ENCODE peak calls at places on chromosomes 16 and 17, in eight cellular contexts. I, G, U, C, K, N, W and T are unnamed samples.

GRCh38 chr17:17361543-17362511 is 58.7 kb downstream of the NT5M start:
- DNase-seq in W (no peak), N (no peak), U (peak), G (peak), C (no peak), K (no peak), I (peak), T (no peak)

GRCh38 chr16:886084-886543 is 84.7 kb downstream of the LMF1 start:
- DNase-seq in U (no peak), G (peak), I (no peak), N (no peak), W (no peak), K (peak), C (no peak), T (no peak)

GRCh38 chr16:5461141-5461540 is 363.5 kb upstream of the EEF2KMT start:
- DNase-seq in N (no peak), U (no peak), K (no peak), G (no peak), W (no peak), C (no peak), I (no peak), T (no peak)

GRCh38 chr17:40854175-40854814 is 12.7 kb downstream of the KRT12 start:
- DNase-seq in U (peak), N (no peak), K (no peak), G (no peak), C (no peak), W (no peak), I (no peak), T (peak)

GRCh38 chr17:48492401-48493298 is 38.2 kb downstream of the HOXB1 start:
- DNase-seq in N (peak), G (peak), U (peak), C (peak), W (peak), K (peak), I (peak), T (peak)

GRCh38 chr17:4782652-4783051 is 3.5 kb downstream of the VMO1 start:
- DNase-seq in C (no peak), G (peak), W (peak), U (no peak), N (no peak), I (no peak), K (peak), T (no peak)

GRCh38 chr17:31882571-31882970 is 18.9 kb downstream of the UTP6 start:
- DNase-seq in W (no peak), U (no peak), N (no peak), G (no peak), C (no peak), I (no peak), K (no peak), T (no peak)

GRCh38 chr17:49629447-49629846 is 48.5 kb downstream of the SPOP start:
- DNase-seq in U (peak), N (no peak), W (no peak), C (no peak), I (no peak), G (no peak), K (no peak), T (no peak)

GRCh38 chr17:77968788-77969187 is 10.3 kb downstream of the TNRC6C start:
- DNase-seq in W (no peak), U (no peak), G (no peak), C (no peak), N (no peak), I (no peak), K (no peak), T (no peak)

GRCh38 chr17:27541326-27542023 is 85.2 kb downstream of the KSR1 start:
- DNase-seq in K (no peak), C (no peak), I (no peak), G (peak), U (no peak), W (no peak), N (no peak), T (no peak)

GRCh38 chr17:2405247-2405926 is 4.5 kb upstream of the MNT start:
- DNase-seq in G (no peak), K (no peak), I (no peak), C (no peak), W (no peak), N (no peak), U (peak), T (peak)

GRCh38 chr16:89485701-89486246 is 4.6 kb downstream of the ANKRD11 start:
- DNase-seq in K (no peak), C (no peak), W (no peak), U (no peak), I (no peak), G (no peak), N (no peak), T (no peak)

GRCh38 chr16:85718682-85719081 is 29.9 kb upstream of the GINS2 start:
- DNase-seq in K (peak), W (peak), G (no peak), U (no peak), C (no peak), N (peak), I (no peak), T (no peak)

GRCh38 chr16:49455181-49455990 is 81.8 kb downstream of the C16orf78 start:
- DNase-seq in U (no peak), N (no peak), I (no peak), K (no peak), C (no peak), W (no peak), G (peak), T (no peak)

GRCh38 chr16:49921791-49922456 is 66.0 kb upstream of the ZNF423 start:
- DNase-seq in K (peak), C (peak), N (peak), U (peak), W (peak), G (peak), I (peak), T (no peak)

GRCh38 chr16:4323845-4324478 is 8.1 kb downstream of the GLIS2 start:
- DNase-seq in K (peak), I (peak), C (no peak), N (peak), W (peak), U (peak), G (no peak), T (no peak)

GRCh38 chr16:28181557-28181914 is 30.2 kb downstream of the XPO6 start:
- DNase-seq in N (no peak), W (no peak), K (peak), C (no peak), G (no peak), I (no peak), U (peak), T (peak)

GRCh38 chr16:85888405-85889331 is 10.3 kb upstream of the IRF8 start:
- DNase-seq in W (no peak), I (no peak), K (no peak), G (no peak), C (peak), N (no peak), U (peak), T (peak)

GRCh38 chr16:48547530-48547929 is 62.5 kb downstream of the N4BP1 start:
- DNase-seq in U (no peak), G (no peak), K (no peak), N (no peak), I (no peak), W (no peak), C (no peak), T (no peak)